ENCODE peak calls at places on chromosomes 4 and X, in six cellular contexts. X is activated naive CD4-positive, alpha-beta T cell; Y is germinal center; Z is activated CD4-positive, alpha-beta T cell treated with anti-CD3 and anti-CD28 coated beads, Interleukin-2, amount 50 U/mL, for 1 hour; G is activated CD4-positive, CD25-positive, alpha-beta regulatory T cell; J is stromal cell of bone marrow. I is an unnamed sample.

GRCh38 chrX:11756354-11757318 is 1.4 kb upstream of the MSL3 start:
- DNase-seq in X (no peak), Y (no peak), Z (no peak), G (no peak), J (peak; percentile 8), I (no peak)

GRCh38 chr4:107548211-107548905 is 171.7 kb downstream of the PAPSS1 start:
- DNase-seq in X (no peak), Y (no peak), Z (no peak), G (no peak), J (no peak), I (no peak)

GRCh38 chr4:23369331-23369730 is 520.5 kb downstream of the PPARGC1A start:
- DNase-seq in X (no peak), Y (no peak), Z (no peak), G (no peak), J (no peak), I (no peak)

GRCh38 chr4:33881176-33881575 is 2363.1 kb downstream of the ARAP2 start:
- DNase-seq in X (no peak), Y (no peak), Z (no peak), G (no peak), J (no peak), I (no peak)

GRCh38 chr4:20625460-20625859 is 74.8 kb upstream of the PACRGL start:
- DNase-seq in X (no peak), Y (no peak), Z (no peak), G (no peak), J (no peak), I (no peak)

GRCh38 chr4:176236909-176237308 is 32.1 kb downstream of the ASB5 start:
- DNase-seq in X (no peak), Y (no peak), Z (no peak), G (no peak), J (no peak), I (no peak)

GRCh38 chrX:3962511-3963350 is 249.3 kb upstream of the PRKX start:
- DNase-seq in X (no peak), Y (no peak), Z (no peak), G (no peak), J (peak; percentile 1), I (peak; percentile 49)

GRCh38 chr4:59612235-59612634 is 1587.9 kb upstream of the ADGRL3 start:
- DNase-seq in X (no peak), Y (no peak), Z (no peak), G (no peak), J (peak; percentile 46), I (no peak)

GRCh38 chr4:127139788-127140286 is 492.9 kb upstream of the INTU start:
- DNase-seq in X (no peak), Y (no peak), Z (no peak), G (no peak), J (no peak), I (no peak)

I was measured in NCI-H187.